ENCODE peak calls at places on chromosome 16, in ten cellular contexts. W, X, E, P, Y, B, T, N, M and Q are unnamed samples.

GRCh38 chr16:31128711-31129567 is 6.6 kb downstream of the PRSS8 start:
- DNase-seq in W (peak), X (no peak), E (no peak), P (no peak), Y (no peak), B (peak), T (no peak), N (no peak), M (no peak), Q (peak)

GRCh38 chr16:53945996-53946395 is 242.0 kb downstream of the FTO start:
- DNase-seq in W (no peak), X (peak), E (peak), P (no peak), Y (no peak), B (peak), T (no peak), N (no peak), M (peak), Q (no peak)

GRCh38 chr16:65120811-65121721 is 797 bp downstream of the CDH11 start:
- DNase-seq in W (no peak), X (no peak), E (peak), P (no peak), Y (no peak), B (no peak), T (peak), N (no peak), M (no peak), Q (no peak)

GRCh38 chr16:21088646-21089538 is 61.8 kb downstream of the DNAH3 start:
- DNase-seq in W (no peak), X (no peak), E (no peak), P (no peak), Y (no peak), B (no peak), T (no peak), N (no peak), M (no peak), Q (no peak)

GRCh38 chr16:2610781-2611498 is 71.4 kb upstream of the KCTD5 start:
- DNase-seq in W (no peak), X (no peak), E (no peak), P (no peak), Y (no peak), B (no peak), T (peak), N (no peak), M (no peak), Q (no peak)

GRCh38 chr16:72049110-72049509 is 5.2 kb upstream of the HP start:
- DNase-seq in W (no peak), X (no peak), E (no peak), P (no peak), Y (no peak), B (no peak), T (no peak), N (no peak), M (no peak), Q (no peak)

GRCh38 chr16:85027968-85028637 is 508 bp downstream of the KIAA0513 start:
- DNase-seq in W (peak), X (no peak), E (no peak), P (no peak), Y (no peak), B (no peak), T (no peak), N (no peak), M (no peak), Q (no peak)

GRCh38 chr16:54135361-54136275 is 151.0 kb downstream of the IRX3 start:
- DNase-seq in W (no peak), X (no peak), E (peak), P (no peak), Y (no peak), B (no peak), T (no peak), N (no peak), M (no peak), Q (no peak)

GRCh38 chr16:4763791-4764190 is 3.2 kb downstream of the ZNF500 start:
- DNase-seq in W (no peak), X (no peak), E (no peak), P (no peak), Y (no peak), B (no peak), T (no peak), N (no peak), M (no peak), Q (no peak)

DNA sequence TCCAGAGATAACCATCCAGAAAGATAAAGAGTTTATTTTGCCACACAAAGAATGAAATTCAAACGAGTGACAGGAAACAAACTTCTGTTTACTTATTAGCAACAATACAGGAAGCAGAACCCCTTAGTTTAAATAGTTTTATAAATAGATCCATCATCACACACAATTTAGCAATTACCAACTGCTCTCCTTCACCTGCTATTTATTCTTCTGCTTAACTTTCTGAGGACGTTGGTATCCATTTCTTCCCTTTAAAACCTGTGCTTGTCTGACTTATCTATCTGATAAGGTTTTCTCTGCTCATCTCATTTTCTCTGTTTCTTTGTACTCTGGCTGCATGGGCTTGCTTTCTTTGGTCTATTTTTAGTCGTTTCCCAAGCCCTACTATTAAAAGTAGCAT is 4.3 kb upstream of the ADAMTS18 start:
- DNase-seq in W (no peak), X (no peak), E (no peak), P (no peak), Y (no peak), B (no peak), T (no peak), N (no peak), M (no peak), Q (no peak)
- TF ChIP-seq POLR2AphosphoS5 in W (no peak), X (no peak), E (no peak), P (no peak), Y (no peak), B (no peak), T (no peak), N (no peak), M (no peak), Q (no peak)

GRCh38 chr16:57677622-57678369 is 9.7 kb downstream of the ADGRG3 start:
- DNase-seq in W (no peak), X (no peak), E (no peak), P (no peak), Y (no peak), B (no peak), T (peak), N (no peak), M (peak), Q (peak)
- TF ChIP-seq POLR2A in W (no peak), X (no peak), E (no peak), P (no peak), Y (no peak), B (no peak), T (no peak), N (no peak), M (no peak), Q (no peak)

DNA sequence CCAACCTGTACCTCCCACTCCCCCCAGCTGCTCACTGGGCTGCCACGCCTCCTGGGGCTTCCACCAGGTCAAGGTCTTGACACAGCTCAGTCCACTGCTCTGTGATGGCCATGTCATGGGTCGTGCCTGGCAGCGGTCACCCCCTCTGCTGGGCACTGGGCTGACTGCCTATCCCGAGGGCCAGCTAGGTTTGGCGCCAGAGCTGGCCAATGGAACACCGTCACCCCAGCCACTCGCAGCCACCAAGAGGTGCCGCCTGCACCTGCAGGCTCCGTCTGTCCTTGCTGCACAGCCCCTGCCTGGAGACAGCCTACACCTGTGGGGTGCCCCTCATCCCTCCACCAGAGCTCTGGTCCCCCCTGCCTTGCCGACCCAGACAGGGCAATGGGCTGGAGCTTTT is 4.5 kb upstream of the RAB40C start:
- DNase-seq in W (no peak), X (no peak), E (no peak), P (no peak), Y (no peak), B (no peak), T (no peak), N (no peak), M (peak), Q (peak)
- TF ChIP-seq POLR2AphosphoS5 in W (no peak), X (no peak), E (no peak), P (no peak), Y (no peak), B (no peak), T (no peak), N (peak), M (no peak), Q (no peak)

GRCh38 chr16:27402964-27403600 is 1.1 kb downstream of the IL21R start:
- DNase-seq in W (no peak), X (no peak), E (no peak), P (no peak), Y (no peak), B (no peak), T (no peak), N (no peak), M (no peak), Q (no peak)
- TF ChIP-seq POLR2A in W (no peak), X (no peak), E (no peak), P (no peak), Y (peak), B (no peak), T (no peak), N (no peak), M (no peak), Q (no peak)